ENCODE peak calls at places on chromosomes 3 and 15, in five cellular contexts. E is activated CD8-positive, alpha-beta T cell treated with anti-CD3 and anti-CD28 coated beads for 36 hours; V is mesothelial cell of epicardium; X is hepatic stellate cell; C is BJ. O is an unnamed sample.

GRCh38 chr3:128276577-128277183 is 123.4 kb downstream of the EEFSEC start:
- DNase-seq in E (no peak), V (no peak), X (no peak), C (no peak), O (no peak)

GRCh38 chr3:120983841-120984240 is 75.8 kb downstream of the STXBP5L start:
- DNase-seq in E (no peak), V (no peak), X (no peak), C (no peak), O (no peak)

GRCh38 chr3:178808748-178809147 is 262.9 kb downstream of the ZMAT3 start:
- DNase-seq in E (no peak), V (no peak), X (no peak), C (no peak), O (no peak)

GRCh38 chr3:86988986-86989385 is 2.0 kb downstream of the VGLL3 start:
- DNase-seq in E (no peak), V (no peak), X (no peak), C (no peak), O (no peak)

GRCh38 chr3:174089592-174089991 is 692.0 kb downstream of the NLGN1 start:
- DNase-seq in E (no peak), V (no peak), X (no peak), C (no peak), O (no peak)

GRCh38 chr3:66552846-66553245 is 52.0 kb upstream of the LRIG1 start:
- DNase-seq in E (no peak), V (no peak), X (no peak), C (no peak), O (no peak)

GRCh38 chr3:188000361-188000861 is 153.5 kb upstream of the LPP start:
- DNase-seq in E (peak; percentile 42), V (no peak), X (no peak), C (no peak), O (no peak)

GRCh38 chr3:192433704-192434103 is 293.6 kb downstream of the FGF12 start:
- DNase-seq in E (no peak), V (no peak), X (no peak), C (no peak), O (no peak)

GRCh38 chr3:53278667-53279066 is 22.8 kb upstream of the TKT start:
- DNase-seq in E (no peak), V (no peak), X (no peak), C (no peak), O (no peak)

GRCh38 chr3:100042577-100042981 is 71.7 kb downstream of the FILIP1L start:
- DNase-seq in E (no peak), V (no peak), X (no peak), C (no peak), O (no peak)

GRCh38 chr3:71191031-71191482 is 392.5 kb downstream of the FOXP1 start:
- DNase-seq in E (no peak), V (no peak), X (no peak), C (no peak), O (no peak)

GRCh38 chr3:86774082-86774691 is 216.8 kb downstream of the VGLL3 start:
- DNase-seq in E (no peak), V (no peak), X (peak; percentile 9), C (no peak), O (peak; percentile 25)

GRCh38 chr15:35852818-35853624 is 307.1 kb upstream of the DPH6 start:
- DNase-seq in E (no peak), V (no peak), X (no peak), C (no peak), O (no peak)

GRCh38 chr3:143851331-143852017 is 3.2 kb upstream of the SLC9A9 start:
- DNase-seq in E (no peak), V (no peak), X (no peak), C (no peak), O (no peak)

GRCh38 chr3:160829486-160830009 is 73.5 kb downstream of the PPM1L start:
- DNase-seq in E (no peak), V (no peak), X (no peak), C (no peak), O (no peak)

O was measured in Jurkat, Clone E6-1.